ENCODE peak calls at places on chromosomes 3 and 15, in four cellular contexts. One of them, this sample, is unnamed.

GRCh38 chr3:117788086-117788485 is 1078.5 kb downstream of the TUSC7 start:
- DNase-seq in mesothelial cell of epicardium: no peak
- DNase-seq in EH: peak
- DNase-seq in fibroblast of pulmonary artery: peak
- DNase-seq in this sample: peak

GRCh38 chr15:51576911-51577500 is 45.6 kb downstream of the DMXL2 start:
- DNase-seq in mesothelial cell of epicardium: no peak
- DNase-seq in EH: peak
- DNase-seq in fibroblast of pulmonary artery: peak
- DNase-seq in this sample: no peak

GRCh38 chr3:169662215-169663070 is 1.1 kb downstream of the MECOM start:
- DNase-seq in mesothelial cell of epicardium: peak
- DNase-seq in EH: peak
- DNase-seq in fibroblast of pulmonary artery: peak
- DNase-seq in this sample: peak

GRCh38 chr15:68427961-68428360 is 4.0 kb downstream of the ITGA11 start:
- DNase-seq in mesothelial cell of epicardium: no peak
- DNase-seq in EH: peak
- DNase-seq in fibroblast of pulmonary artery: no peak
- DNase-seq in this sample: no peak

GRCh38 chr3:7959094-7959493 is 542.5 kb upstream of the LMCD1 start:
- DNase-seq in mesothelial cell of epicardium: no peak
- DNase-seq in EH: no peak
- DNase-seq in fibroblast of pulmonary artery: no peak
- DNase-seq in this sample: no peak

GRCh38 chr15:78102741-78103140 is 10.4 kb downstream of the SH2D7 start:
- DNase-seq in mesothelial cell of epicardium: no peak
- DNase-seq in EH: no peak
- DNase-seq in fibroblast of pulmonary artery: no peak
- DNase-seq in this sample: no peak

GRCh38 chr3:149763565-149763964 is 11.3 kb upstream of the COMMD2 start:
- DNase-seq in mesothelial cell of epicardium: no peak
- DNase-seq in EH: no peak
- DNase-seq in fibroblast of pulmonary artery: no peak
- DNase-seq in this sample: no peak

GRCh38 chr15:93266291-93266690 is 177.3 kb upstream of the RGMA start:
- DNase-seq in mesothelial cell of epicardium: no peak
- DNase-seq in EH: no peak
- DNase-seq in fibroblast of pulmonary artery: no peak
- DNase-seq in this sample: no peak

GRCh38 chr3:128068156-128068620 is 16.0 kb downstream of the SEC61A1 start:
- DNase-seq in mesothelial cell of epicardium: no peak
- DNase-seq in EH: peak
- DNase-seq in fibroblast of pulmonary artery: peak
- DNase-seq in this sample: peak

GRCh38 chr3:183274609-183275008 is 21.6 kb downstream of the B3GNT5 start:
- DNase-seq in mesothelial cell of epicardium: no peak
- DNase-seq in EH: no peak
- DNase-seq in fibroblast of pulmonary artery: no peak
- DNase-seq in this sample: no peak

GRCh38 chr3:79724206-79724605 is 43.6 kb downstream of the ROBO1 start:
- DNase-seq in mesothelial cell of epicardium: no peak
- DNase-seq in EH: no peak
- DNase-seq in fibroblast of pulmonary artery: no peak
- DNase-seq in this sample: no peak

GRCh38 chr3:78734048-78734637 is 1033.7 kb downstream of the ROBO1 start:
- DNase-seq in mesothelial cell of epicardium: no peak
- DNase-seq in EH: peak
- DNase-seq in fibroblast of pulmonary artery: peak
- DNase-seq in this sample: peak

GRCh38 chr3:36907911-36908646 is 36.8 kb downstream of the TRANK1 start:
- DNase-seq in mesothelial cell of epicardium: no peak
- DNase-seq in EH: peak
- DNase-seq in fibroblast of pulmonary artery: peak
- DNase-seq in this sample: peak